ENCODE peak calls at places on chromosomes 4 and X, in six cellular contexts. One of them, this sample, is unnamed. For H3K4me1, the result is how much of the 10 kb centered on the place peaks cover.

GRCh38 chrX:11423362-11423818 is 130.2 kb downstream of the AMELX start:
- DNase-seq in neuronal stem cell: no peak
- DNase-seq in mesenchymal stem cell: peak
- DNase-seq in H1: no peak
- DNase-seq in IMR-90: peak
- DNase-seq in H9: no peak
- DNase-seq in this sample: no peak

GRCh38 chr4:115222061-115222460 is 108.6 kb upstream of the NDST4 start:
- DNase-seq in mesenchymal stem cell: no peak
- DNase-seq in IMR-90: no peak
- DNase-seq in H1: no peak
- DNase-seq in neuronal stem cell: no peak
- DNase-seq in H9: no peak
- DNase-seq in this sample: no peak

GRCh38 chr4:168514249-168514852 is 17.5 kb downstream of the PALLD start:
- DNase-seq in H9: no peak
- DNase-seq in mesenchymal stem cell: peak
- DNase-seq in neuronal stem cell: no peak
- DNase-seq in H1: no peak
- DNase-seq in IMR-90: peak
- DNase-seq in this sample: peak

GRCh38 chrX:153870791-153871360 is 15.1 kb downstream of the L1CAM start:
- DNase-seq in neuronal stem cell: no peak
- DNase-seq in mesenchymal stem cell: no peak
- DNase-seq in IMR-90: no peak
- DNase-seq in H1: no peak
- DNase-seq in H9: no peak
- DNase-seq in this sample: no peak

GRCh38 chr4:93828332-93828829 is at the start of gene ATOH1:
- DNase-seq in neuronal stem cell: peak
- DNase-seq in mesenchymal stem cell: no peak
- DNase-seq in IMR-90: no peak
- DNase-seq in H9: peak
- DNase-seq in H1: peak
- DNase-seq in this sample: no peak

GRCh38 chrX:90883479-90883878 is 551.2 kb upstream of the PABPC5 start:
- DNase-seq in neuronal stem cell: no peak
- DNase-seq in H1: no peak
- DNase-seq in H9: no peak
- DNase-seq in mesenchymal stem cell: no peak
- DNase-seq in IMR-90: no peak
- DNase-seq in this sample: no peak

GRCh38 chr4:163651761-163652160 is 157.3 kb downstream of the TMA16 start:
- DNase-seq in H9: no peak
- DNase-seq in IMR-90: no peak
- DNase-seq in mesenchymal stem cell: peak
- DNase-seq in neuronal stem cell: no peak
- DNase-seq in H1: no peak
- DNase-seq in this sample: no peak

GRCh38 chr4:124389591-124389990 is 322.9 kb downstream of the ANKRD50 start:
- DNase-seq in IMR-90: peak
- DNase-seq in H9: no peak
- DNase-seq in H1: no peak
- DNase-seq in mesenchymal stem cell: no peak
- DNase-seq in neuronal stem cell: no peak
- DNase-seq in this sample: no peak

GRCh38 chrX:71935542-71935941 is 24.9 kb downstream of the NHSL2 start:
- DNase-seq in neuronal stem cell: peak
- DNase-seq in H9: peak
- DNase-seq in mesenchymal stem cell: no peak
- DNase-seq in IMR-90: no peak
- DNase-seq in H1: no peak
- DNase-seq in this sample: no peak

GRCh38 chr4:4533461-4534169 is 8.2 kb downstream of the STX18 start:
- DNase-seq in mesenchymal stem cell: no peak
- DNase-seq in IMR-90: no peak
- DNase-seq in neuronal stem cell: no peak
- DNase-seq in H1: no peak
- DNase-seq in H9: no peak
- DNase-seq in this sample: no peak

DNA sequence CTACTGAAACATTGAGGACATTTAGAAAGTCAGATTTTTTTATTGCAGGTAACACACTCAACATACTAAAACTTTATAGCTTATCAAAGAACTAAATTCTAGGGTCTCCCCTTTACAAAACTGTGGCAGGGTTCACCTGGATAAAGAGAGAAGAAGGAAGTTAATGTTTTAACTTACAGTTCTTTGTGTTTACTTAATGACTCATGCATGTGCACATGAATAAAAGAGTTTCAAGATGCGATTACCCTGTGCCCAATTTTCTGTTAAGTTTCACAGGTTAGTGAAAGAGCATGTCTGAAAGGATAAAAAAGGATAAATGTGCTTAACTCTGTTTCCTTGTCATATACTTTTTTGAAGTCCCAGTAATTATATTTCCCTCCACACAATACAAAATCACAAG is 16.8 kb downstream of the DCAF8L1 start:
- DNase-seq in neuronal stem cell: no peak
- DNase-seq in H9: no peak
- DNase-seq in IMR-90: no peak
- DNase-seq in mesenchymal stem cell: no peak
- DNase-seq in H1: no peak
- DNase-seq in this sample: no peak
- H4K91ac ChIP-seq in neuronal stem cell: no peak
- H4K91ac ChIP-seq in H9: no peak
- H4K91ac ChIP-seq in IMR-90: no peak
- H4K91ac ChIP-seq in mesenchymal stem cell: no peak
- H4K91ac ChIP-seq in H1: no peak
- H4K91ac ChIP-seq in this sample: no peak

DNA sequence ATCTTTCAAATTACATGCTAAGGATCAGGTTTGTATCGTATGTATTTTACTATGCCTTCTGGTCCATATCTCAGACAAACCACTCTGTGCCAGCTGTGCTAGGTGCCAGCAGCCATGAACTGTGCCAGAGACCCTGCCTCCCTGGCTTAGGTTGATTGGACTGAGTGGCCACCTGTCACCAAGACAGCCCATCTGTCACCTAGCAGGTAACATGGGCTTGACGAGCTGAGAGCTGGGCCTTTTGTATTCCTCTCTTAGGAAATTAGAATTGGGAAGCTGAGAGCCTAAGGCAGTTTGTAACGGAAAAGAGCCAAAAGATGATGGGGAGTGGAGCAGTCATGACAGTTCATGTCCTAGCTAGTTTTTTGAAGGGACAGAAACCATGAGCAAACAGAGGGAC is 42.5 kb downstream of the TMEM164 start:
- DNase-seq in H1: no peak
- DNase-seq in H9: no peak
- DNase-seq in neuronal stem cell: no peak
- DNase-seq in mesenchymal stem cell: no peak
- DNase-seq in IMR-90: no peak
- DNase-seq in this sample: no peak
- H3K4me1 ChIP-seq in H1: under half
- H3K4me1 ChIP-seq in H9: under half
- H3K4me1 ChIP-seq in neuronal stem cell: under half
- H3K4me1 ChIP-seq in mesenchymal stem cell: under half
- H3K4me1 ChIP-seq in IMR-90: under half
- H3K4me1 ChIP-seq in this sample: under half

GRCh38 chr4:1333256-1333655 is 13.8 kb upstream of the UVSSA start:
- DNase-seq in H1: no peak
- DNase-seq in H9: no peak
- DNase-seq in mesenchymal stem cell: no peak
- DNase-seq in IMR-90: no peak
- DNase-seq in neuronal stem cell: no peak
- DNase-seq in this sample: no peak

GRCh38 chr4:1336079-1336478 is 10.9 kb upstream of the UVSSA start:
- DNase-seq in mesenchymal stem cell: peak
- DNase-seq in IMR-90: peak
- DNase-seq in H9: no peak
- DNase-seq in neuronal stem cell: no peak
- DNase-seq in H1: no peak
- DNase-seq in this sample: peak

GRCh38 chr4:1332686-1333085 is 14.3 kb upstream of the UVSSA start:
- DNase-seq in mesenchymal stem cell: no peak
- DNase-seq in neuronal stem cell: no peak
- DNase-seq in IMR-90: no peak
- DNase-seq in H9: no peak
- DNase-seq in H1: no peak
- DNase-seq in this sample: no peak

GRCh38 chr4:1331591-1332353 is 15.2 kb upstream of the UVSSA start:
- DNase-seq in H9: no peak
- DNase-seq in mesenchymal stem cell: no peak
- DNase-seq in neuronal stem cell: no peak
- DNase-seq in IMR-90: no peak
- DNase-seq in H1: no peak
- DNase-seq in this sample: no peak

GRCh38 chr4:1334579-1334895 is 12.5 kb upstream of the UVSSA start:
- DNase-seq in H1: no peak
- DNase-seq in neuronal stem cell: no peak
- DNase-seq in H9: no peak
- DNase-seq in IMR-90: no peak
- DNase-seq in mesenchymal stem cell: no peak
- DNase-seq in this sample: no peak
- H3K4me2 ChIP-seq in H1: no peak
- H3K4me2 ChIP-seq in neuronal stem cell: no peak
- H3K4me2 ChIP-seq in H9: no peak
- H3K4me2 ChIP-seq in IMR-90: no peak
- H3K4me2 ChIP-seq in mesenchymal stem cell: no peak
- H3K4me2 ChIP-seq in this sample: no peak

DNA sequence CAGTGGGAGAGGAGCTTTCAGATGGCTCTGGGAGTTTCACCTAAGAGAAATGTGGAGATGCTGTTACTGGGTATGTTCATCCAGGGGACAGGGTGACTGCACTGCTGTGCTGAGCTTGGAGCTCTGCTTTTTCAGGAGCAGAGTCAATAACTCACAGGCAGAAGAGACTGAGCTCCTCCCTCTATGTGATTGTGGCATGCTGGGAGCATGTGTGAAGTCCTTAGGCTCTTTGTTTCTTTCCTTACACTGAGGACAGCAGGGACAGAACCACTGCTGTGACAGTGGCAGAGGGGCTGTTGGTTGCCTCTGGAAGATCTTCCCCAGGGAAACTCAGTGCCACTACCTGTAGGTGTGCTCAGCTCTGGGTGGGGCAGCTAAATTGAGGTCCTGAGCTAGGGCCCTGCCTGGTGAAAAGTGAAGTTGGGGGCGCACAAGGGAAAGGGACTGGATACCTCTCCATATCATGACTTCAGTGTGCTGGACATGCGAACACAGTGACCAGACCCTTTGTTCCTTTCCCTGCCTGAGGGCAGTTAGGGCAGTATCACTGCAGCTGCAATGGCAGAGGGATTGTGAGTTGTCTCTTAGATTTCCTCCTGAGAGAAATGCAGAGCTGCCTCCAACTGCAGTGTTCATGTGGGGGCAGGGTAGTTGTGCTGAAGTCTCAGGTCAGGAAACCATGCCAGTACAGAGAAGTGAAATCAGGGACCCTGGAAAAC is 156.7 kb downstream of the TENT5D start:
- DNase-seq in H9: no peak
- DNase-seq in neuronal stem cell: no peak
- DNase-seq in mesenchymal stem cell: no peak
- DNase-seq in IMR-90: no peak
- DNase-seq in H1: no peak
- DNase-seq in this sample: no peak
- H4K91ac ChIP-seq in H9: no peak
- H4K91ac ChIP-seq in neuronal stem cell: no peak
- H4K91ac ChIP-seq in mesenchymal stem cell: no peak
- H4K91ac ChIP-seq in IMR-90: no peak
- H4K91ac ChIP-seq in H1: no peak
- H4K91ac ChIP-seq in this sample: peak

DNA sequence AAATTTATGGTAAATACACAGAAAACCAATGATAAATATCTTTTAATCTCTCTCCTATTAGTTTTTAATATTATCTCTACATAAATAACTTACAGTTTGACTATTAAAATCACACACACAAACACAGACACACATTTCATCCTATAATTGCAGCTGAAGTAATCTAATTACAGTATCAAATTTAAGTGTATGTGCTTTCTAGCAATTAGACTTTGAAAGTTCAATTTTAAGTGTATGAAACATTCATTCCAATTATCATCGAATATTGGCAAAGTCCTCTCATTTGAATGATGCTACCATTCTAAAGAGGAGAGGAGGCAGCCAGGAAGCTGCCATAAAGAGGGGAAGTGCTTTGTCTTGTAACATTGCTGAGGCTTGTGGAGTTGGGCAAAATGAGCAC is 221.2 kb upstream of the PABPC4L start:
- DNase-seq in H9: no peak
- DNase-seq in IMR-90: no peak
- DNase-seq in H1: no peak
- DNase-seq in neuronal stem cell: no peak
- DNase-seq in mesenchymal stem cell: no peak
- DNase-seq in this sample: no peak
- H3K4me1 ChIP-seq in H9: under half
- H3K4me1 ChIP-seq in IMR-90: under half
- H3K4me1 ChIP-seq in H1: under half
- H3K4me1 ChIP-seq in neuronal stem cell: under half
- H3K4me1 ChIP-seq in mesenchymal stem cell: under half
- H3K4me1 ChIP-seq in this sample: under half

GRCh38 chrX:69020316-69020715 is 144.9 kb downstream of the PJA1 start:
- DNase-seq in H9: no peak
- DNase-seq in mesenchymal stem cell: no peak
- DNase-seq in IMR-90: no peak
- DNase-seq in H1: no peak
- DNase-seq in neuronal stem cell: no peak
- DNase-seq in this sample: no peak
- H3K4me2 ChIP-seq in H9: no peak
- H3K4me2 ChIP-seq in mesenchymal stem cell: no peak
- H3K4me2 ChIP-seq in IMR-90: no peak
- H3K4me2 ChIP-seq in H1: no peak
- H3K4me2 ChIP-seq in neuronal stem cell: no peak
- H3K4me2 ChIP-seq in this sample: no peak

This sample was measured in trophoblast cell.